ENCODE peak calls at places on chromosomes 1 and 21, in five cellular contexts. I, O, T, Q and U are unnamed samples.

GRCh38 chr1:234611799-234612351 is 1.9 kb upstream of the IRF2BP2 start:
- DNase-seq in O (peak; percentile 30), Q (peak; percentile 56), I (no peak), T (peak; percentile 38), U (peak; percentile 44)

GRCh38 chr1:47679301-47679751 is 241.5 kb downstream of the FOXD2 start:
- DNase-seq in I (no peak), O (no peak), Q (no peak), T (peak; percentile 6), U (no peak)

GRCh38 chr1:93448983-93449805 is 1.3 kb downstream of the FNBP1L start:
- DNase-seq in I (peak; percentile 26), T (peak; percentile 93), Q (no peak), O (no peak), U (no peak)

GRCh38 chr1:234529095-234529494 is 50.1 kb upstream of the TARBP1 start:
- DNase-seq in Q (peak; percentile 11), T (no peak), O (no peak), I (no peak), U (no peak)

GRCh38 chr1:243849089-243850012 is 692 bp downstream of the AKT3 start:
- DNase-seq in O (peak; percentile 65), I (peak; percentile 58), Q (peak; percentile 65), T (peak; percentile 29), U (peak; percentile 69)

GRCh38 chr21:32592929-32593502 is 7.7 kb upstream of the TCP10L start:
- DNase-seq in Q (no peak), I (no peak), O (no peak), T (no peak), U (no peak)

GRCh38 chr1:55427576-55427975 is 212.4 kb upstream of the USP24 start:
- DNase-seq in Q (no peak), O (no peak), I (no peak), T (peak; percentile 19), U (no peak)

GRCh38 chr1:52531473-52531872 is 21.4 kb downstream of the TUT4 start:
- DNase-seq in T (no peak), O (no peak), I (no peak), Q (no peak), U (no peak)

GRCh38 chr1:44246806-44247205 is 33.5 kb downstream of the DMAP1 start:
- DNase-seq in O (no peak), T (no peak), I (no peak), Q (no peak), U (no peak)

GRCh38 chr1:194347184-194347583 is 1160.8 kb upstream of the B3GALT2 start:
- DNase-seq in O (no peak), Q (no peak), I (no peak), T (no peak), U (no peak)